ENCODE peak calls at places on chromosomes 12 and 14, in four cellular contexts. P is transverse colon, B is mucosa of descending colon, T is left ventricle myocardium inferior. J is an unnamed sample. For H3K4me1, the result is how much of the 10 kb centered on the place peaks cover.

GRCh38 chr12:49979061-49979586 is 6.4 kb downstream of the AQP6 start:
- DNase-seq in T (no peak), P (no peak), B (no peak), J (no peak)

GRCh38 chr12:9051156-9051545 is 61.8 kb downstream of the KLRG1 start:
- DNase-seq in P (no peak), B (no peak), T (no peak), J (no peak)

GRCh38 chr14:105087963-105088811 is 23.0 kb upstream of the GPR132 start:
- DNase-seq in T (peak), B (peak), P (peak), J (no peak)

GRCh38 chr14:54600685-54601084 is 33.8 kb downstream of the SAMD4A start:
- DNase-seq in T (no peak), P (no peak), B (no peak), J (no peak)

GRCh38 chr14:28651148-28651547 is 115.4 kb upstream of the FOXG1 start:
- DNase-seq in B (no peak), T (no peak), P (no peak), J (no peak)

GRCh38 chr12:103495158-103495782 is 498 bp downstream of the C12orf42 start:
- DNase-seq in B (peak), P (peak), T (no peak), J (no peak)

GRCh38 chr14:69226178-69226577 is 33.8 kb upstream of the GALNT16 start:
- DNase-seq in T (no peak), B (no peak), P (no peak), J (no peak)

GRCh38 chr12:82207556-82207955 is 150.6 kb downstream of the CCDC59 start:
- DNase-seq in B (no peak), T (no peak), P (no peak), J (no peak)

GRCh38 chr14:92962031-92962830 is 39.3 kb downstream of the CHGA start:
- DNase-seq in B (no peak), P (no peak), T (no peak), J (no peak)

GRCh38 chr14:106875503-106875902 is 1349.1 kb downstream of the TMEM121 start:
- DNase-seq in T (peak), B (peak), P (peak), J (peak)

GRCh38 chr12:45475594-45475993 is 253.9 kb upstream of the ARID2 start:
- DNase-seq in B (no peak), T (no peak), P (no peak), J (no peak)

GRCh38 chr14:38948171-38948570 is 154.9 kb downstream of the SEC23A start:
- DNase-seq in B (no peak), T (no peak), P (no peak), J (no peak)

GRCh38 chr14:70130498-70130897 is 58.3 kb downstream of the SLC8A3 start:
- DNase-seq in B (no peak), P (no peak), T (no peak), J (no peak)

GRCh38 chr12:58293308-58293983 is 352.1 kb downstream of the ATP23 start:
- DNase-seq in T (no peak), P (no peak), B (no peak), J (no peak)

GRCh38 chr12:107574691-107575090 is 110.9 kb upstream of the PWP1 start:
- DNase-seq in B (no peak), T (no peak), P (no peak), J (no peak)

GRCh38 chr14:55650992-55651391 is 71.0 kb downstream of the KTN1 start:
- DNase-seq in P (no peak), T (no peak), B (no peak), J (no peak)
- H3K4me1 ChIP-seq in P (under half), T (under half), B (under half), J (under half)

DNA sequence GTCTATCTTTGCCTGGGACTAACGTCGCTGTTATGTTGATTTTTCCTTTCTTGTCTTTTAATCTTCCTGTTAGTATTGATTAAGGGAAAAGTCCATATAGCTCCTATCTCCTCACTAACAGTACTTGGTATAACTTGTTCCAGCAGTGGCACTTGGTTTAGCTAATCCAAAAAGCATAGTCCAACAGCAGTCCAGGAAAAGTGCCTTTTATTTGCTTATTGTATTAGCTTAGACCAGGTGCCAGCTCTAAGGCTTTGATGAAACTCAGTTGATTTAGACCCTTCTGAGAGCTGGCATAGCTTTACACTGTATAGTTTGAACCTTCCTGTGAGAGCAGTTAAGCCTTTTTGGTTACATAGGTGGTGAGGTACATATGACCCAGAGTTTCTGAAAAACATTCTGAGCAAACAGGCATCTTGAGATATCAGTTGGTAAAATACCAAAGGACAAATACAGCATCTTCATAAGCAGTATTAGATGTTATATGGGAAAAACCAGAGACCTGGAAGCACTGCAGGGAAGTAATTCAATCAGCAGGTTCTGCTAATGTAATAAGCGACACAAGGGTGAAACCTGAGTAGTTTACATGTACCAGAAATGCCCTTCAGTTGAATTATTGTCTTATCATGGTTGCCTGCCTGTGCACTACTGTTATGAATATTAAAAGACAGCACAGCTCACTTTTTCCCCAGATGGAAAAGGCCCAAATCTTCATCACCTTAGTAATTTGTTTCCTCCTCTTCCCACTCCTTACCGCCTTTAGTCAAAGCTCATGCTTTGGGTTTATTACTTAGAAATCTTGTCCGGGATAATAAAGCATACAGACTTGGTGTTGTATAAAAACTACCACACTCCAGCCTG is 13.0 kb downstream of the PELI2 start:
- DNase-seq in P (no peak), B (no peak), T (no peak), J (no peak)
- H3K4me1 ChIP-seq in P (under half), B (under half), T (under half), J (under half)

GRCh38 chr14:50053935-50054334 is 62.4 kb downstream of the VCPKMT start:
- DNase-seq in B (no peak), P (no peak), T (no peak), J (no peak)

GRCh38 chr14:50057331-50057730 is 59.0 kb downstream of the VCPKMT start:
- DNase-seq in T (no peak), B (no peak), P (no peak), J (no peak)

GRCh38 chr14:50058112-50058511 is 58.3 kb downstream of the VCPKMT start:
- DNase-seq in P (no peak), T (no peak), B (no peak), J (no peak)

GRCh38 chr14:50055461-50056228 is 60.7 kb downstream of the VCPKMT start:
- DNase-seq in B (no peak), T (no peak), P (no peak), J (peak)

DNA sequence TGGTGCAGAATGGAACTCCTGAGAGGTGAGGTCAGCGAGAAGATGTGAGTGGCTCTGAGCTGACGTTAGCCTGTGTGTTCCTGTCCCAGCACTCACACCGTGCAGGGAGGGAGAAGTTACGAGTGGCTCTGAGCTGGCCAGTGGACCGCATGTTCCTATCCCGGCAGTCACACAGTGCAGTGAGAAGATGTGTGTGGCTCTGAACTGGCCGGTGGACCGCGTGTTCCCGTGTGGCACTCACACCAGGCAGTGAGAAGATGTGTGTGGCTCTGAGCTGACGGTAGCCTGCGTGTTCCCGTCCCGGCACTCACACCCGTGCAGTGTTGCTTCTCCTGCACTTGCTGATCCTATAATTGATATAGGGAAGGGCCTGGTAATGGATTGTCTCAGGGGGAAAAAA is 59.9 kb downstream of the VCPKMT start:
- DNase-seq in T (no peak), P (no peak), B (no peak), J (no peak)
- H3K4me1 ChIP-seq in T (under half), P (under half), B (under half), J (under half)

GRCh38 chr14:49977126-49977841 is 84.4 kb downstream of the ARF6 start:
- DNase-seq in B (no peak), T (no peak), P (no peak), J (peak)

GRCh38 chr14:49972840-49973239 is 80.0 kb downstream of the ARF6 start:
- DNase-seq in B (peak), T (no peak), P (peak), J (no peak)

GRCh38 chr14:49975286-49975685 is 82.4 kb downstream of the ARF6 start:
- DNase-seq in B (no peak), T (no peak), P (no peak), J (no peak)

GRCh38 chr14:49972199-49972671 is 79.4 kb downstream of the ARF6 start:
- DNase-seq in T (no peak), P (peak), B (no peak), J (peak)

DNA sequence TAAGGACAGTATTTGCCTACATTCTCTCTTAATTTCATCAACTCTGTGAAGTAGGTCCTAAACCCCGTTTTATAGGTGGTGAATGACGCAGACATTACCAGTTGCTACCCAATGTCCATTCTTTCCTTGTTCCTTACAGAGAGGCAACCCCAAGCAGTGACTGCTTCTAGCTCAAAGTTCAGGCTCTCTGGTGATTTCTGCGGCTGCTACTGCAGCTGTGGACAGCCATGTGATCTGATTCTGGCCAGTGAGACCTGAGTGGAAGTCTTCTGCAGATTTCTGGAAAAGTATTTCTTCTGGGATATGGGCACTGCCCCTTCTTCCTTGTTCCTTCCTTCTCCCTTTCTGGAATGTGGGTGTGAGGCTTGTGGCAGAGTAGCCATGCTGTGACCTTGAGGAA is 82.9 kb downstream of the ARF6 start:
- DNase-seq in T (no peak), P (peak), B (no peak), J (no peak)
- H3K4me1 ChIP-seq in T (under half), P (half or more), B (half or more), J (half or more)

GRCh38 chr14:93973607-93974006 is 2.8 kb downstream of the ASB2 start:
- DNase-seq in T (no peak), B (no peak), P (no peak), J (no peak)

GRCh38 chr14:93971635-93972027 is 4.7 kb downstream of the ASB2 start:
- DNase-seq in P (no peak), T (no peak), B (no peak), J (peak)

GRCh38 chr14:93974299-93974698 is 2.1 kb downstream of the ASB2 start:
- DNase-seq in T (no peak), P (no peak), B (no peak), J (no peak)

GRCh38 chr14:93970967-93971634 is 5.3 kb downstream of the ASB2 start:
- DNase-seq in B (peak), P (peak), T (no peak), J (peak)

GRCh38 chr14:93972618-93973205 is 3.7 kb downstream of the ASB2 start:
- DNase-seq in P (no peak), B (no peak), T (no peak), J (no peak)
- H3K4me1 ChIP-seq in P (under half), B (under half), T (half or more), J (half or more)

GRCh38 chr14:71363961-71364360 is 456.7 kb downstream of the PCNX1 start:
- DNase-seq in P (no peak), T (no peak), B (no peak), J (no peak)
- H3K4me1 ChIP-seq in P (under half), T (under half), B (under half), J (under half)

GRCh38 chr14:21231020-21231652 is 38.1 kb downstream of the HNRNPC start:
- DNase-seq in P (no peak), B (no peak), T (no peak), J (no peak)

GRCh38 chr14:21227981-21228380 is 41.3 kb downstream of the HNRNPC start:
- DNase-seq in P (no peak), B (no peak), T (no peak), J (no peak)

GRCh38 chr14:21227150-21227549 is 42.1 kb downstream of the HNRNPC start:
- DNase-seq in B (no peak), T (no peak), P (no peak), J (no peak)

GRCh38 chr14:21226467-21226866 is 42.8 kb downstream of the HNRNPC start:
- DNase-seq in B (no peak), P (no peak), T (no peak), J (no peak)

GRCh38 chr14:21229821-21230220 is 39.4 kb downstream of the HNRNPC start:
- DNase-seq in B (no peak), P (no peak), T (no peak), J (no peak)
- H3K4me1 ChIP-seq in B (under half), P (under half), T (half or more), J (under half)

GRCh38 chr14:58772814-58773620 is 135.3 kb downstream of the DACT1 start:
- DNase-seq in P (no peak), T (no peak), B (no peak), J (no peak)
- H3K4me1 ChIP-seq in P (under half), T (under half), B (under half), J (under half)

GRCh38 chr14:24965578-24965933 is 84.4 kb downstream of the STXBP6 start:
- DNase-seq in T (no peak), B (no peak), P (no peak), J (no peak)
- H3K4me1 ChIP-seq in T (half or more), B (under half), P (under half), J (under half)

GRCh38 chr12:32110942-32111341 is 4.3 kb downstream of the BICD1 start:
- DNase-seq in T (no peak), P (no peak), B (no peak), J (no peak)

GRCh38 chr12:32120419-32120818 is 13.8 kb downstream of the BICD1 start:
- DNase-seq in B (no peak), T (no peak), P (no peak), J (no peak)

GRCh38 chr12:32116897-32117296 is 10.2 kb downstream of the BICD1 start:
- DNase-seq in B (no peak), P (no peak), T (no peak), J (no peak)

GRCh38 chr12:32118806-32119205 is 12.2 kb downstream of the BICD1 start:
- DNase-seq in B (no peak), T (no peak), P (no peak), J (no peak)

DNA sequence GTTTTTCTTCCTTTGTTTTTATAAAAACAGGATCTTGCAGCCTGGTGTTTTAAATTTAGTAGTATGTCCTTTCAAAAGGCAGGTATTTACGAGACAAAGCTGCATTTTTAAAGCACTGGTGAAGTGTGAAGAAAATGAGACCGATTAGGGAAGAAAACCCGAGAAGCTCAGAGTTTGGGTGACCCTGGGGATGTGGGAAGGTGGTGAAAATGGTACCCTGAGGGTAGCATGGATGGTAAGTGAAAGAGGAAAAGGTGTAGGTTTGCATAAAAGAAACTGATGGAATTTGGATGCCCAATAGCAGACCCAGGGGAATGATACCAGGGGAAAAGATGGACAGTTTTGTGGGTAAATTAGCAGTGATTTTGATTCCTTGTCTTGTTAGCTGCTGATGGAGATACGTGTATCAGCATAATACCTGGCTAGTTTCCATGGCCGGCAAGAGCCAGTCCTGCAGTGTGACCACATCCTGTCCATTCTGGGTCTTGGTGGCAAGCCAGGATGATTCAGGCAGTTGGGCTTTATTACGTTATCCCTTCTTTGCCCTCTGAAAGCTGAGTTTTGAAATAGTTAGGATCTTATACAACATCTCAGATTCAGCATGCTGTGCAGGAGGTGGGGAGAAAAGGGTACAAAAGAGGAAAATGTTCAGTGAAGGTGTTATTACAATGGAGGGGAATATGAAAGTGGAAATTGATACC is 8.9 kb downstream of the BICD1 start:
- DNase-seq in B (peak), T (peak), P (peak), J (peak)
- H3K4me1 ChIP-seq in B (under half), T (under half), P (under half), J (half or more)